ENCODE peak calls at places on chromosomes 5 and 9, in four cellular contexts. A is germinal center; B is NCI-H524; L is activated naive CD4-positive, alpha-beta T cell. U is an unnamed sample.

GRCh38 chr5:99000221-99000620 is 71.4 kb upstream of the CHD1 start:
- DNase-seq in L (no peak), B (no peak), A (no peak), U (no peak)

GRCh38 chr5:123670981-123671557 is 159.1 kb downstream of the CSNK1G3 start:
- DNase-seq in B (no peak), A (peak), L (no peak), U (peak)

GRCh38 chr5:10599828-10600227 is 36.0 kb downstream of the ANKRD33B start:
- DNase-seq in A (no peak), B (no peak), L (no peak), U (no peak)

GRCh38 chr5:173902743-173903142 is 14.6 kb downstream of the CPEB4 start:
- DNase-seq in B (no peak), A (no peak), L (no peak), U (no peak)

GRCh38 chr9:136107953-136108647 is 10.6 kb downstream of the TMEM250 start:
- DNase-seq in B (peak), A (no peak), L (no peak), U (peak)

GRCh38 chr9:93061791-93062299 is 3.3 kb downstream of the SUSD3 start:
- DNase-seq in L (no peak), A (peak), B (peak), U (peak)

GRCh38 chr9:120877276-120878034 is 467 bp upstream of the PHF19 start:
- DNase-seq in B (peak), L (peak), A (peak), U (peak)

GRCh38 chr5:19497229-19497815 is 490.7 kb downstream of the CDH18 start:
- DNase-seq in L (no peak), A (no peak), B (no peak), U (no peak)

GRCh38 chr5:96321371-96321770 is 111.7 kb downstream of the PCSK1 start:
- DNase-seq in A (no peak), L (no peak), B (no peak), U (no peak)

GRCh38 chr5:4873656-4874055 is 266.5 kb upstream of the ADAMTS16 start:
- DNase-seq in B (no peak), A (no peak), L (no peak), U (no peak)

GRCh38 chr9:20804476-20805253 is 120.6 kb downstream of the FOCAD start:
- DNase-seq in L (no peak), A (no peak), B (no peak), U (no peak)

GRCh38 chr5:61450880-61451279 is 118.8 kb downstream of the ZSWIM6 start:
- DNase-seq in A (no peak), L (no peak), B (peak), U (peak)

GRCh38 chr5:102975040-102975439 is 144.9 kb downstream of the GIN1 start:
- DNase-seq in L (no peak), A (no peak), B (peak), U (peak)

GRCh38 chr5:141001466-141001853 is 35.2 kb downstream of the PCDHAC2 start:
- DNase-seq in B (no peak), A (no peak), L (no peak), U (peak)